ENCODE peak calls at places on chromosomes 11 and 22, in seven cellular contexts. U, N, W, C, D, R and T are unnamed samples.

GRCh38 chr11:2584812-2585565 is 114.8 kb downstream of the KCNQ1OT1 start:
- DNase-seq in U (no peak), N (no peak), W (no peak), C (peak), D (no peak), R (peak), T (no peak)

GRCh38 chr22:22374163-22374562 is 129.6 kb downstream of the VPREB1 start:
- DNase-seq in U (no peak), N (no peak), W (no peak), C (no peak), D (no peak), R (no peak), T (no peak)

GRCh38 chr22:38068641-38069371 is 11.6 kb downstream of the PICK1 start:
- DNase-seq in U (no peak), N (no peak), W (no peak), C (no peak), D (no peak), R (no peak), T (no peak)

GRCh38 chr11:131888230-131888826 is 517.9 kb downstream of the NTM start:
- DNase-seq in U (peak), N (peak), W (peak), C (no peak), D (no peak), R (no peak), T (no peak)

GRCh38 chr22:24039046-24039445 is 27.9 kb downstream of the CABIN1 start:
- DNase-seq in U (no peak), N (no peak), W (no peak), C (no peak), D (no peak), R (no peak), T (no peak)

GRCh38 chr11:107078375-107078774 is 60.1 kb upstream of the GUCY1A2 start:
- DNase-seq in U (no peak), N (no peak), W (no peak), C (no peak), D (no peak), R (no peak), T (no peak)

GRCh38 chr11:79438631-79439429 is 2.0 kb downstream of the TENM4 start:
- DNase-seq in U (no peak), N (no peak), W (peak), C (peak), D (peak), R (no peak), T (no peak)

GRCh38 chr11:125626381-125626950 is 1.5 kb downstream of the CHEK1 start:
- DNase-seq in U (peak), N (no peak), W (no peak), C (no peak), D (peak), R (no peak), T (no peak)

GRCh38 chr11:69008774-69009440 is 4.1 kb downstream of the MRGPRF start:
- DNase-seq in U (peak), N (peak), W (peak), C (peak), D (no peak), R (peak), T (peak)

GRCh38 chr11:121478895-121479281 is 26.1 kb upstream of the SORL1-AS1 start:
- DNase-seq in U (no peak), N (no peak), W (no peak), C (no peak), D (no peak), R (no peak), T (no peak)

GRCh38 chr11:118434553-118435232 is 1.6 kb upstream of the KMT2A start:
- DNase-seq in U (no peak), N (no peak), W (peak), C (peak), D (peak), R (peak), T (peak)

GRCh38 chr11:78715639-78716311 is 141.1 kb upstream of the NARS2 start:
- DNase-seq in U (peak), N (no peak), W (peak), C (peak), D (peak), R (no peak), T (peak)

GRCh38 chr22:17980638-17981051 is 43.7 kb downstream of the MICAL3 start:
- DNase-seq in U (no peak), N (no peak), W (no peak), C (peak), D (no peak), R (no peak), T (peak)

GRCh38 chr11:112761911-112762685 is 199.1 kb upstream of the NCAM1 start:
- DNase-seq in U (no peak), N (no peak), W (no peak), C (no peak), D (peak), R (no peak), T (no peak)
- TF ChIP-seq CTCF in U (no peak), N (no peak), W (no peak), C (no peak), D (no peak), R (no peak), T (no peak)

GRCh38 chr22:33007485-33007884 is 50.7 kb downstream of the SYN3 start:
- DNase-seq in U (no peak), N (no peak), W (no peak), C (no peak), D (no peak), R (no peak), T (no peak)

GRCh38 chr22:33005476-33005875 is 52.7 kb downstream of the SYN3 start:
- DNase-seq in U (no peak), N (no peak), W (no peak), C (no peak), D (no peak), R (no peak), T (no peak)

GRCh38 chr22:33006220-33006954 is 51.8 kb downstream of the SYN3 start:
- DNase-seq in U (no peak), N (no peak), W (no peak), C (peak), D (no peak), R (no peak), T (peak)

GRCh38 chr22:33002035-33002434 is 56.1 kb downstream of the SYN3 start:
- DNase-seq in U (no peak), N (no peak), W (peak), C (no peak), D (no peak), R (no peak), T (no peak)

GRCh38 chr22:33006955-33007318 is 51.2 kb downstream of the SYN3 start:
- DNase-seq in U (no peak), N (no peak), W (no peak), C (no peak), D (no peak), R (no peak), T (no peak)
- TF ChIP-seq CTCF in U (no peak), N (no peak), W (no peak), C (no peak), D (no peak), R (no peak), T (no peak)

GRCh38 chr11:13013054-13013488 is 4.0 kb downstream of the RASSF10 start:
- DNase-seq in U (no peak), N (no peak), W (no peak), C (no peak), D (no peak), R (no peak), T (no peak)

GRCh38 chr11:13015753-13016152 is 6.6 kb downstream of the RASSF10 start:
- DNase-seq in U (no peak), N (no peak), W (no peak), C (no peak), D (no peak), R (no peak), T (no peak)

GRCh38 chr11:13019313-13019712 is 10.2 kb downstream of the RASSF10 start:
- DNase-seq in U (no peak), N (no peak), W (no peak), C (no peak), D (no peak), R (no peak), T (no peak)

GRCh38 chr11:13012037-13012693 is 3.0 kb downstream of the RASSF10 start:
- DNase-seq in U (no peak), N (no peak), W (no peak), C (peak), D (no peak), R (no peak), T (peak)

GRCh38 chr11:13016415-13016814 is 7.3 kb downstream of the RASSF10 start:
- DNase-seq in U (no peak), N (no peak), W (no peak), C (no peak), D (no peak), R (no peak), T (peak)
- TF ChIP-seq CTCF in U (no peak), N (no peak), W (no peak), C (no peak), D (no peak), R (no peak), T (no peak)

GRCh38 chr11:65558002-65558784 is at the start of gene LTBP3:
- DNase-seq in U (peak), N (no peak), W (peak), C (peak), D (peak), R (peak), T (peak)

GRCh38 chr11:65557280-65558001 is 718 bp downstream of the LTBP3 start:
- DNase-seq in U (no peak), N (no peak), W (no peak), C (no peak), D (no peak), R (peak), T (no peak)

GRCh38 chr11:65559951-65560537 is 1.9 kb upstream of the LTBP3 start:
- DNase-seq in U (peak), N (no peak), W (peak), C (peak), D (no peak), R (no peak), T (peak)

GRCh38 chr11:65559535-65559934 is 1.4 kb upstream of the LTBP3 start:
- DNase-seq in U (no peak), N (no peak), W (no peak), C (no peak), D (no peak), R (no peak), T (no peak)

DNA sequence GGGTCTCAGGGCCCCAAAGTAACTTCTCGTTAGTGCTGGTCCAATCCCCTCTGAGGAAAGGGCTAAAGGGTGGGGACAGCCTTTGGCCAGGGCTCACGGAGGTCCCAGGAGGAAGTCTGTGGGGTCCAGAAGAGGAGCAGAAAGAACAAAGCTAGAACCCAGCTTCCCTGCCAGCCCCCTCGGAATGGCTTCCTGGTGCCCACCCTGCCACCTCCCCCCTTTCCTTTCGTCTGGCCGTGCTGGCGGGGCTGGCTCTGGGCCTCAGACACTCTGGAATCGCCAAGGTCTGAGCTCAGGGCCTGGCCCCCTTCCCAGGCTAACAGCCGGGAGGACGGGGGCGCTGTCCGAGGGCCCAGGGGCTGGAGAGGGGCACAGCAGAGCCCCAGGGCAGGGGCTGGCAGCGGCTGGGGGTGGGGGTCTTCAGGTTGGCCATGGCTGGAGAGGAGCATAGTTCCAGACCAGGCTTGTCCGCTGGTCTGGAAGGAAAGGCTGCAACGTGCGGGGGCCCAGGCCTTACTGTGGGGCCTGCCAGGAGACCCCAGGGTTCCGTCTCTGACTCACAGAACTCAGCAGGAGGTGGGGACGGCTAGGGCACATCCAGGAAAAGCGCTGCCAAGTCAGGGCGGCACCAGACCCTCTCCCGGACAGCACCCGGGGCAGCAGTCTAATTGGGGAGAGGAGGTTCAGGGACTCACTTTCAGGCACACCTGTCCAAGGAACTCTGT is 788 bp upstream of the LTBP3 start:
- DNase-seq in U (no peak), N (no peak), W (no peak), C (peak), D (no peak), R (peak), T (no peak)
- TF ChIP-seq CTCF in U (no peak), N (no peak), W (no peak), C (no peak), D (no peak), R (no peak), T (no peak)

DNA sequence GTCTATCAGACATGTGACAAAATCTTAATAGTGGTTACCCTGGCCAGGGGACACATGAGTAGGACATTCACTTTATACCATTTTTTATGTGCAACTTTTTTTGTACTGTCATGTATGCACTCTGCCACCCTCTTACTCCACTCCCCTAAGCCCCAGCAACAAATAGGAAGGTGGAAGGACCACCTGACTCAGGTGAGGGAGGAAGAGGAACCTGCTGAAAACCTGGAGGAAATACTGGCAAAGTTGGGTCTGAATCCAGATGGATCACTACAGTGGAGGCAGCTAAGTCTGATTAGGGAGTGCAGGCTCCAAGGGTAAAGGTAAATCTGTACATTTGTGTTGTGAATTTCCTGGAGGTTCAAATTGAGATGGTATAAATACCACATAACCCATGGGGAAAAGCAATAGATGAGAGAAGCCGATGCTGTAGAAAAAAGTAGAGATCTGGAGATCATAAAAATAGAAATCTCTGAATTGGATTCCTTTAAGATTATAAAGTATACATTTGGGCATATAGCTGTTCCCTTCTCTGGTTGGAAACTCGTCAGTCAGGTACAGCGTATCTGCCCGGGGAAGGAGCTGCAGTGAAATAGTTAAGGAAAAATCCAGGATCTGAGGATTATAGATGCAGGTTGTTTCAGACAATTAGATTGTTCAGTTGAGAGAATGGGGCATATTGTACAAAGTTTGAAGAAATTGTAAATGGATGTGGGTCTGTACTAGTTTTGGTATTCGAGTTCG is 52.2 kb upstream of the OR9Q1 start:
- DNase-seq in U (no peak), N (no peak), W (no peak), C (no peak), D (no peak), R (no peak), T (peak)
- TF ChIP-seq CTCF in U (no peak), N (no peak), W (no peak), C (no peak), D (no peak), R (no peak), T (no peak)

DNA sequence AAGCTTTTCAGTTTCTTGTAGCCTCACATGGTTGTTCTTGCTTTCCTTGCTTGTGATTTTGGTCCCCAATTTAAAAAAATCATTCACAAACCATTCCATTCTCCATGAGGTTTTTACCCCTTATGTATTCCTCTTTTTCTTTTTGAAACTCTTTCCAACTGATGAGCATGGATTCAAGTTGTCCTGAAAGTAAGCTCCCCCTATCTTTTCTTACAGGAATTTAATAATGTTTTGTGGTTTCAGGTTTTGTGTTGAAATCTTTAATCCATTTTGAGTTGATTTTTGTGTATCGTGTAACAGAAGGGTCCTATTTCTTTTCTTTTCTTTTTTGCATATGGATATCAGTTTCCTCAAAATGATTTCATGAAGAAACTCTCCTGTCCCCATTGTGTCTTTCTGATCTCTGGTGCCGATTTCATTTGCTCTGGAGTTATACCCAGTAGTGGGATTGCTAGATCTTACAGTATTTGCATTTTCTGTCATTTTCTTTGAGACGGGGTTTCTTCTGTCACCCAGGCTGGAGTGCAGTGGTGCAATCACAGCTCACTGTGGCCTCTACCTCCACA is 58.5 kb downstream of the LRRC74B start:
- DNase-seq in U (no peak), N (no peak), W (no peak), C (no peak), D (no peak), R (no peak), T (no peak)
- TF ChIP-seq CTCF in U (peak), N (no peak), W (no peak), C (peak), D (no peak), R (no peak), T (peak)